ENCODE peak calls at places on chromosome 1, in six cellular contexts. One of them, this sample, is unnamed.

GRCh38 chr1:235908742-235909520 is 42.2 kb upstream of the LYST start:
- DNase-seq in upper lobe of right lung: no peak
- DNase-seq in AG09309: peak
- DNase-seq in spleen: no peak
- DNase-seq in AG04450: peak
- DNase-seq in cardiac fibroblast: peak
- DNase-seq in this sample: peak

GRCh38 chr1:230292739-230293720 is 133.1 kb downstream of the PGBD5 start:
- DNase-seq in upper lobe of right lung: peak
- DNase-seq in AG09309: no peak
- DNase-seq in spleen: peak
- DNase-seq in AG04450: no peak
- DNase-seq in cardiac fibroblast: no peak
- DNase-seq in this sample: no peak

GRCh38 chr1:17852383-17852782 is 97.2 kb downstream of the ACTL8 start:
- DNase-seq in upper lobe of right lung: peak
- DNase-seq in AG09309: no peak
- DNase-seq in spleen: peak
- DNase-seq in AG04450: no peak
- DNase-seq in cardiac fibroblast: no peak
- DNase-seq in this sample: no peak

GRCh38 chr1:36136535-36136934 is 11.5 kb upstream of the COL8A2 start:
- DNase-seq in upper lobe of right lung: no peak
- DNase-seq in AG09309: peak
- DNase-seq in spleen: no peak
- DNase-seq in AG04450: peak
- DNase-seq in cardiac fibroblast: peak
- DNase-seq in this sample: no peak

GRCh38 chr1:234960722-234961467 is 167.7 kb downstream of the TOMM20 start:
- DNase-seq in upper lobe of right lung: no peak
- DNase-seq in AG09309: no peak
- DNase-seq in spleen: no peak
- DNase-seq in AG04450: no peak
- DNase-seq in cardiac fibroblast: peak
- DNase-seq in this sample: no peak

GRCh38 chr1:160161965-160162705 is 10.7 kb downstream of the ATP1A4 start:
- DNase-seq in upper lobe of right lung: no peak
- DNase-seq in AG09309: no peak
- DNase-seq in spleen: no peak
- DNase-seq in AG04450: no peak
- DNase-seq in cardiac fibroblast: peak
- DNase-seq in this sample: no peak

GRCh38 chr1:42150626-42151025 is 2.6 kb upstream of the GUCA2B start:
- DNase-seq in upper lobe of right lung: peak
- DNase-seq in AG09309: no peak
- DNase-seq in spleen: no peak
- DNase-seq in AG04450: no peak
- DNase-seq in cardiac fibroblast: no peak
- DNase-seq in this sample: no peak

GRCh38 chr1:31755197-31755611 is 8.9 kb downstream of the ADGRB2 start:
- DNase-seq in upper lobe of right lung: no peak
- DNase-seq in AG09309: no peak
- DNase-seq in spleen: no peak
- DNase-seq in AG04450: no peak
- DNase-seq in cardiac fibroblast: no peak
- DNase-seq in this sample: no peak

GRCh38 chr1:89721351-89721750 is 88.4 kb downstream of the LRRC8C start:
- DNase-seq in upper lobe of right lung: no peak
- DNase-seq in AG09309: no peak
- DNase-seq in spleen: no peak
- DNase-seq in AG04450: no peak
- DNase-seq in cardiac fibroblast: peak
- DNase-seq in this sample: no peak

GRCh38 chr1:145985502-145986439 is 10.6 kb downstream of the TXNIP start:
- DNase-seq in upper lobe of right lung: peak
- DNase-seq in AG09309: no peak
- DNase-seq in spleen: no peak
- DNase-seq in AG04450: no peak
- DNase-seq in cardiac fibroblast: peak
- DNase-seq in this sample: peak

GRCh38 chr1:225627304-225627947 is 25.5 kb downstream of the ENAH start:
- DNase-seq in upper lobe of right lung: no peak
- DNase-seq in AG09309: no peak
- DNase-seq in spleen: no peak
- DNase-seq in AG04450: no peak
- DNase-seq in cardiac fibroblast: no peak
- DNase-seq in this sample: no peak

GRCh38 chr1:179142889-179143299 is 61.0 kb downstream of the TOR3A start:
- DNase-seq in upper lobe of right lung: no peak
- DNase-seq in AG09309: peak
- DNase-seq in spleen: no peak
- DNase-seq in AG04450: peak
- DNase-seq in cardiac fibroblast: peak
- DNase-seq in this sample: peak

GRCh38 chr1:243706563-243706962 is 143.5 kb downstream of the AKT3 start:
- DNase-seq in upper lobe of right lung: no peak
- DNase-seq in AG09309: no peak
- DNase-seq in spleen: no peak
- DNase-seq in AG04450: no peak
- DNase-seq in cardiac fibroblast: no peak
- DNase-seq in this sample: no peak

GRCh38 chr1:81678779-81679178 is 122.0 kb upstream of the ADGRL2 start:
- DNase-seq in upper lobe of right lung: no peak
- DNase-seq in AG09309: no peak
- DNase-seq in spleen: no peak
- DNase-seq in AG04450: no peak
- DNase-seq in cardiac fibroblast: no peak
- DNase-seq in this sample: no peak

GRCh38 chr1:54542120-54542961 is 5.7 kb upstream of the ACOT11 start:
- DNase-seq in upper lobe of right lung: peak
- DNase-seq in AG09309: no peak
- DNase-seq in spleen: peak
- DNase-seq in AG04450: no peak
- DNase-seq in cardiac fibroblast: peak
- DNase-seq in this sample: peak

GRCh38 chr1:169312084-169312954 is 55.3 kb downstream of the NME7 start:
- DNase-seq in upper lobe of right lung: no peak
- DNase-seq in AG09309: peak
- DNase-seq in spleen: no peak
- DNase-seq in AG04450: peak
- DNase-seq in cardiac fibroblast: peak
- DNase-seq in this sample: peak

GRCh38 chr1:180156631-180157091 is 2.0 kb downstream of the QSOX1 start:
- DNase-seq in upper lobe of right lung: no peak
- DNase-seq in AG09309: peak
- DNase-seq in spleen: no peak
- DNase-seq in AG04450: no peak
- DNase-seq in cardiac fibroblast: peak
- DNase-seq in this sample: peak

DNA sequence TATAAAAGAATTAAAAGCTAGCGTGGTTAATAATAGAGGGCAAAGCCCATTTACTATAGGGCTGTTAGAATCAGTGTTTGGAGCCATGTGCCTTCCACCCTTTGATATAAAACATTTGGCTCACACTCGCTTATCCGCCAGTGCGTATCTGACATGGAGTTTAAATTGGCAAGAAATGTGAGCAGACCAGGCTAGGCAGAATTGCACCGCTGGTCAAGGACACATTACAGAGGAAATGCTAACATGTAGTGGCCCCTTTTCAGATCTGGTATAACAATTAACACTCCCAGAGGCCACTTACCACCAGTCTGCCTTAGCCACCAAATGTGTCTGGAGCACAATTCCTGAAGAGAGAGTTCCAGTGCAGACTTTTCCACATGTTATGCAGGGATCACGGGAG is 14.1 kb downstream of the GSTM3 start:
- DNase-seq in upper lobe of right lung: no peak
- DNase-seq in AG09309: no peak
- DNase-seq in spleen: no peak
- DNase-seq in AG04450: no peak
- DNase-seq in cardiac fibroblast: no peak
- DNase-seq in this sample: no peak
- H3K4me3 ChIP-seq in upper lobe of right lung: no peak
- H3K4me3 ChIP-seq in AG09309: no peak
- H3K4me3 ChIP-seq in spleen: no peak
- H3K4me3 ChIP-seq in AG04450: no peak
- H3K4me3 ChIP-seq in cardiac fibroblast: no peak
- H3K4me3 ChIP-seq in this sample: no peak

DNA sequence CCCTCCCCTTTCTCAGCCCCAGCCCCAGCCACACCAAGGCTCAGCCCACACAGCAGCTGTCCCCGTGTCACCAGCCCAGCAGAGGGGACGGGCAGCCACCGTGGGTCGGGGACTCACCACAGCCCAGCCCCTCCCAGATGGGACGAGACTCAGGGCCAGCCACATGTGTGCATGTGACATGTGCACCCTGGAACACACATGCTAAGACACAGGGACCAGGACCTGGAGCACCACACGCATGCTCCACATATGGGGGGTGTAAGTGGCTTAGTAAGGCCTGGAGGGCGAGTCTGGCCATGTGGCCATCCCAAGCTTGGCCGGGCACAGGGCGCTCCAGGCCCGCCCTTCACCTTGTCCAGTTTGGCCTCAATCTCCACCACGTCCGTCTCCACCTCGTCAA is 4.0 kb downstream of the ACAP3 start:
- DNase-seq in upper lobe of right lung: no peak
- DNase-seq in AG09309: no peak
- DNase-seq in spleen: no peak
- DNase-seq in AG04450: no peak
- DNase-seq in cardiac fibroblast: no peak
- DNase-seq in this sample: no peak
- H3K4me3 ChIP-seq in upper lobe of right lung: no peak
- H3K4me3 ChIP-seq in AG09309: no peak
- H3K4me3 ChIP-seq in spleen: no peak
- H3K4me3 ChIP-seq in AG04450: no peak
- H3K4me3 ChIP-seq in cardiac fibroblast: no peak
- H3K4me3 ChIP-seq in this sample: no peak

GRCh38 chr1:38918568-38918967 is 23.1 kb downstream of the RHBDL2 start:
- DNase-seq in upper lobe of right lung: no peak
- DNase-seq in AG09309: no peak
- DNase-seq in spleen: no peak
- DNase-seq in AG04450: no peak
- DNase-seq in cardiac fibroblast: no peak
- DNase-seq in this sample: no peak
- H3K4me3 ChIP-seq in upper lobe of right lung: no peak
- H3K4me3 ChIP-seq in AG09309: no peak
- H3K4me3 ChIP-seq in spleen: no peak
- H3K4me3 ChIP-seq in AG04450: no peak
- H3K4me3 ChIP-seq in cardiac fibroblast: no peak
- H3K4me3 ChIP-seq in this sample: no peak

GRCh38 chr1:87129606-87130005 is 199.1 kb upstream of the LMO4 start:
- DNase-seq in upper lobe of right lung: no peak
- DNase-seq in AG09309: no peak
- DNase-seq in spleen: no peak
- DNase-seq in AG04450: no peak
- DNase-seq in cardiac fibroblast: peak
- DNase-seq in this sample: no peak
- H3K4me3 ChIP-seq in upper lobe of right lung: peak
- H3K4me3 ChIP-seq in AG09309: no peak
- H3K4me3 ChIP-seq in spleen: no peak
- H3K4me3 ChIP-seq in AG04450: no peak
- H3K4me3 ChIP-seq in cardiac fibroblast: no peak
- H3K4me3 ChIP-seq in this sample: no peak

DNA sequence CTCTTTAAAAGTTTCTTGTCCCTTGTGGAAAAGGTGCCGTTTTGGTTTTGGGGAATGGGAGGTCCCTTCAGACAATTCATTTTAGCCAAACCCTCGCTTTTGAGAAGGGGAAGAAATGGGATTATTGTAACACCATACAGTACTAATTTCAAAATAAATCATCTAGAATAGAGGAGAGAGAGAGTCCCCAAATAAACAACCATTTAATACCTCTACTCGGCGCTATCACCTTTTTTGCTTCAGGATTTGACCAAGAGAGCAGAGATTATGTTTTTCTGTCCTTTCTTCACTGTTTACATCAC is 770 bp upstream of the RC3H1 start:
- DNase-seq in upper lobe of right lung: no peak
- DNase-seq in AG09309: no peak
- DNase-seq in spleen: no peak
- DNase-seq in AG04450: no peak
- DNase-seq in cardiac fibroblast: no peak
- DNase-seq in this sample: no peak
- H3K4me3 ChIP-seq in upper lobe of right lung: peak
- H3K4me3 ChIP-seq in AG09309: peak
- H3K4me3 ChIP-seq in spleen: peak
- H3K4me3 ChIP-seq in AG04450: peak
- H3K4me3 ChIP-seq in cardiac fibroblast: peak
- H3K4me3 ChIP-seq in this sample: peak

GRCh38 chr1:37762516-37762915 is 2.4 kb downstream of the EPHA10 start:
- DNase-seq in upper lobe of right lung: no peak
- DNase-seq in AG09309: no peak
- DNase-seq in spleen: no peak
- DNase-seq in AG04450: no peak
- DNase-seq in cardiac fibroblast: no peak
- DNase-seq in this sample: no peak

GRCh38 chr1:37765937-37766664 is 1.2 kb upstream of the EPHA10 start:
- DNase-seq in upper lobe of right lung: no peak
- DNase-seq in AG09309: no peak
- DNase-seq in spleen: no peak
- DNase-seq in AG04450: no peak
- DNase-seq in cardiac fibroblast: no peak
- DNase-seq in this sample: no peak

GRCh38 chr1:37761416-37762095 is 3.4 kb downstream of the EPHA10 start:
- DNase-seq in upper lobe of right lung: no peak
- DNase-seq in AG09309: no peak
- DNase-seq in spleen: peak
- DNase-seq in AG04450: no peak
- DNase-seq in cardiac fibroblast: no peak
- DNase-seq in this sample: no peak

GRCh38 chr1:37764888-37765441 is at the start of gene EPHA10:
- DNase-seq in upper lobe of right lung: no peak
- DNase-seq in AG09309: no peak
- DNase-seq in spleen: no peak
- DNase-seq in AG04450: no peak
- DNase-seq in cardiac fibroblast: no peak
- DNase-seq in this sample: no peak

GRCh38 chr1:37763791-37764741 is 854 bp downstream of the EPHA10 start:
- DNase-seq in upper lobe of right lung: no peak
- DNase-seq in AG09309: no peak
- DNase-seq in spleen: no peak
- DNase-seq in AG04450: peak
- DNase-seq in cardiac fibroblast: peak
- DNase-seq in this sample: no peak
- H3K4me3 ChIP-seq in upper lobe of right lung: no peak
- H3K4me3 ChIP-seq in AG09309: no peak
- H3K4me3 ChIP-seq in spleen: no peak
- H3K4me3 ChIP-seq in AG04450: no peak
- H3K4me3 ChIP-seq in cardiac fibroblast: no peak
- H3K4me3 ChIP-seq in this sample: no peak